ENCODE peak calls at places on chromosomes 13 and 19, in five cellular contexts. R is naive thymus-derived CD4-positive, alpha-beta T cell; Q is aorta; G is AG04450; B is mesendoderm. J is an unnamed sample. For H3K27me3, the result is how much of the 10 kb centered on the place peaks cover.

GRCh38 chr19:3966051-3967017 is 4.6 kb downstream of the DAPK3 start:
- DNase-seq in Q (no peak), G (no peak), B (no peak), R (no peak), J (no peak)

GRCh38 chr13:111344471-111345191 is 24.2 kb downstream of the TEX29 start:
- DNase-seq in Q (no peak), G (peak), R (no peak), B (peak), J (no peak)

GRCh38 chr13:36344173-36344572 is 2.0 kb downstream of the SPART start:
- DNase-seq in G (no peak), B (peak), Q (no peak), R (no peak), J (no peak)

GRCh38 chr19:46288896-46289588 is 7.8 kb upstream of the HIF3A start:
- DNase-seq in R (no peak), B (no peak), G (peak), Q (no peak), J (no peak)

GRCh38 chr13:50798923-50799322 is 44.6 kb downstream of the DLEU7 start:
- DNase-seq in G (no peak), Q (no peak), R (no peak), B (no peak), J (no peak)

GRCh38 chr13:98906746-98907502 is 70.9 kb downstream of the DOCK9 start:
- DNase-seq in B (no peak), Q (no peak), G (no peak), R (no peak), J (no peak)

GRCh38 chr19:37583340-37583739 is 11.3 kb downstream of the ZNF571 start:
- DNase-seq in R (no peak), G (no peak), B (peak), Q (no peak), J (no peak)

GRCh38 chr13:47904239-47904638 is 96.8 kb downstream of the SUCLA2 start:
- DNase-seq in R (no peak), G (no peak), B (no peak), Q (no peak), J (no peak)

GRCh38 chr13:25292301-25292700 is 5.0 kb upstream of the MTMR6 start:
- DNase-seq in B (peak), Q (no peak), G (no peak), R (no peak), J (no peak)

GRCh38 chr13:70630247-70630646 is 522.0 kb upstream of the KLHL1 start:
- DNase-seq in G (no peak), R (no peak), Q (no peak), B (peak), J (no peak)

GRCh38 chr19:39430675-39431593 is 4.8 kb downstream of the RPS16 start:
- DNase-seq in R (peak), G (peak), B (peak), Q (no peak), J (no peak)

GRCh38 chr13:113835461-113836274 is 28.2 kb downstream of the GAS6 start:
- DNase-seq in G (peak), Q (no peak), R (no peak), B (peak), J (no peak)

GRCh38 chr19:14478113-14478545 is 3.0 kb upstream of the PTGER1 start:
- DNase-seq in Q (no peak), G (no peak), B (no peak), R (no peak), J (no peak)

GRCh38 chr13:111493468-111493867 is 173.0 kb downstream of the TEX29 start:
- DNase-seq in G (no peak), R (no peak), Q (no peak), B (no peak), J (no peak)

GRCh38 chr13:32824671-32825070 is 191.6 kb upstream of the KL start:
- DNase-seq in R (no peak), B (peak), G (peak), Q (no peak), J (no peak)

GRCh38 chr19:6925801-6926751 is 38.7 kb downstream of the ADGRE1 start:
- DNase-seq in R (peak), B (no peak), Q (no peak), G (no peak), J (no peak)

GRCh38 chr19:34692541-34692940 is 15.1 kb downstream of the ZNF302 start:
- DNase-seq in B (no peak), G (no peak), R (no peak), Q (no peak), J (no peak)

GRCh38 chr19:7500811-7501450 is 12.1 kb upstream of the PEX11G start:
- DNase-seq in R (peak), B (peak), Q (no peak), G (no peak), J (no peak)

GRCh38 chr13:30551194-30551593 is 66.5 kb upstream of the USPL1 start:
- DNase-seq in G (no peak), B (peak), Q (no peak), R (no peak), J (no peak)

GRCh38 chr13:21611385-21611784 is 7.4 kb upstream of the MICU2 start:
- DNase-seq in B (no peak), R (no peak), Q (no peak), G (no peak), J (no peak)

GRCh38 chr13:45604892-45605291 is 10.6 kb downstream of the ERICH6B start:
- DNase-seq in Q (no peak), R (no peak), B (peak), G (no peak), J (no peak)

GRCh38 chr19:38724380-38724854 is 19.9 kb downstream of the CAPN12 start:
- DNase-seq in Q (no peak), R (no peak), G (no peak), B (no peak), J (no peak)

DNA sequence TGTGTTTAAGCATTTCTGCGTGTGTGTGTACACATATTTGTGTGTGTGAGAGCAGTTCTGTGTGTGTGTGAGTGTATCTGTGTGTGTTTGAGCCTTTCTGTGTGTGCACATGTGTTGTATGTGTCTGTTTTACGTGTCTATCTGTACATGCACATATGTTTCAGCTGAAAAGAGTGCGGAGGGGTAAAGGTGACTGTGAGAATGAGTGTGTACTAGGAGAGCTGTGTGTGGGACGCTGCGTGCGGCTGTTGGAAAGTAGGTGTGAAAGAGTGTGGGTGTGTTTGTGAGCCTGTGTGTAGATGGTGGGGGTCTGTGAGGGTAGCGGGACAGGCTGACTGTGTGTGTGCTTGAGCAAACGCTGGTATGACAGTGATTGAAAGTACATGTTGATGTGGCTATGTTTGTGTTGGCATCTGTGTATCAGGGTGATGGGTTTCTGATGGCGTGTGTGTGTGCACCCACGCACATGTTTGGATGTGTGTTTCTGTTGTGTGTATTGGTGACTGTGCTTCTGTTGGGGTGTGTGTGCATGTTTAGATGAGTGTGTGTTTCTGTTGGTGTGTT is 7.5 kb upstream of the TPM4 start:
- DNase-seq in B (no peak), R (no peak), Q (peak), G (no peak), J (no peak)
- H3K4me3 ChIP-seq in B (no peak), R (no peak), Q (peak), G (peak), J (peak)

GRCh38 chr19:17830567-17831418 is 9.5 kb upstream of the INSL3 start:
- DNase-seq in B (peak), R (peak), Q (peak), G (no peak), J (no peak)
- H3K27me3 ChIP-seq in B (under half), R (under half), Q (under half), G (under half), J (under half)

DNA sequence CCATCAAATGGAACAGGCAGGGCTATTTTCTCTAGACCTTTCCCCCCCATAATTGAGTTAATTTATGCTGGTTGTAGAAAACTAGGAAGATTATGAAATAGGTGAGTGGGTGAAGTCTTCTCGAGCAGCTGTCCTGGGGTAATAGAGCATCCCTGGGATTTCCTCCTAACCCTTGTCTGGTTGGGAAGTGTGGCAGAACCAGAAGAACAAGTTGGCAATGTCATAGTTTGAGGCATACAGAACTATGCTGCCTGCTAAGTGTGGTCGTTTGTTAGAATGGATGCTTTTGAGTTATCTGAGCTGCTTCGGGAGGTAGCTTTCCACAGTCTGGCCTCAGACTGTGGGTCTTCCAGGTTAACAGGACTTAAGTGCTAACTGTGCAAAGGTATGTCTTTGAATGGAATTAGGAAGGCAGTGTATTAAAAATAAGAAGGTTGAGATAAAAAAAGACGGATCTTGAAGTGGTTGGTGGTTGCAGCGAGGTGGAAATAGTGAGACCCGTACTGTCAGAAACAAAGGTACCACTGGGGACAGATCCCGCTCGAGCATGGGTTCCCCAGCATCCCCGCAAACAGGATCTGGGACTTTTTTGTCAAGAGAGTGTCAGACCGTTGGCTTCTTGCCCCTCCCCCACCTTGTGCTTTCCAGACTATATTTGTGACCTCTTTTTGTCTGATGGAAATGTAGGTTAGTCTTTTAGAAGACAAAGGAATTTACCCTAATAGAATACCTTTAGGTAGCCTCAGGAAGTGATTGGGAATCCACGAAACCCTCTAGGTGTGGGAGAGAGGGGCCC is 4.0 kb downstream of the GATAD2A start:
- DNase-seq in G (no peak), R (no peak), B (peak), Q (no peak), J (no peak)
- H3K4me3 ChIP-seq in G (no peak), R (no peak), B (no peak), Q (no peak), J (no peak)

GRCh38 chr19:47450478-47450877 is 21.2 kb downstream of the SLC8A2 start:
- DNase-seq in R (no peak), G (no peak), Q (no peak), B (no peak), J (no peak)
- H3K27me3 ChIP-seq in R (under half), G (under half), Q (under half), B (under half), J (under half)

DNA sequence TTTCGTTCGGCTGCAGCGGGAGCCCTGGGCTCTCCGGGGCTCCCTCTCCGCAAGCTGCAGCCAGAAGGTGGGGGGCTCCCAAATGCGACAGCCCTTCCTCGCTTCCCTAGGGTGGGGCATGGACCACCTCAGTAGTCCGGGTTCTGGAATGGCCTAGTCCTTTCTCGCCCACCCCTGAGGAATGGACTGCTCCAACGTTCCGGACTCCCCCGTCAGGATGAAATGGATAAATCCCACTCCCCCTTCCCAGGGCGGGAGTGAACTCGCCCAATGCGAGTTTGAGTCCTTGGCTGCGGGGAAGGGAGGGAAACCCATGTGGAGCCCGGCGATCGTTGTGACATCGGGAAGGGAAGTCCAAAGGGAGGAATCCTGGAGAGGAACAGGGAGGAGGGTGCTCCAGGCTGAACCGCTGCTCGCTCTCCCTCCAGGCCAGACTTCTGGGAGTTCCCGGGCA is 5.5 kb downstream of the HRC start:
- DNase-seq in Q (peak), R (no peak), B (peak), G (peak), J (no peak)
- H3K4me3 ChIP-seq in Q (peak), R (peak), B (peak), G (peak), J (peak)

GRCh38 chr19:5877869-5878268 is 7.5 kb upstream of the FUT5 start:
- DNase-seq in Q (no peak), G (no peak), R (no peak), B (no peak), J (no peak)

GRCh38 chr19:5873617-5874199 is 3.4 kb upstream of the FUT5 start:
- DNase-seq in G (no peak), B (no peak), Q (no peak), R (no peak), J (no peak)

GRCh38 chr19:5880604-5881078 is 10.3 kb upstream of the FUT5 start:
- DNase-seq in R (no peak), Q (peak), B (peak), G (peak), J (no peak)

GRCh38 chr19:5880196-5880595 is 9.9 kb upstream of the FUT5 start:
- DNase-seq in B (no peak), R (no peak), G (no peak), Q (no peak), J (no peak)

DNA sequence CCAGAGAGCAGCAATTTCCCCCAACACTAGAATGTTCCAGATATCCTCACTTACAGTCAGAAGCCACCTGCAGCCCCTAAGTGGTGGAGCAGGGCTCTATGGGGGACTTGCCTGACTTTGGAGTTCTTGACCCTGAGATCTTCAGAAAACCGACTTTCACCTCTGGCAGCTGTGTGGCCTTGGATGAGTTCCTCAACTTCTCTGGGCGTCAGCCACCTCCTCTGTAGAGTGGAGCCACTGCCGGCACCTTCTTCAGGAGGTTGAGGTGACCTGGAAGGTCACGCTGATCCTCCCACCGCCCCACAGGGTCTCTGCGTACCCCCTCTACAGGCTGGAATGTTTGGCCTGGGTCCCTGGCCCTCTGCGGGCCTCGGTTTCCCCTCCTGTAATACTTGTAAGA is 7.1 kb upstream of the FUT5 start:
- DNase-seq in B (no peak), Q (no peak), R (no peak), G (no peak), J (no peak)
- H3K27me3 ChIP-seq in B (under half), Q (under half), R (under half), G (under half), J (half or more)

GRCh38 chr19:29598496-29598895 is 7.6 kb upstream of the POP4 start:
- DNase-seq in R (no peak), B (no peak), Q (no peak), G (no peak), J (no peak)
- H3K4me3 ChIP-seq in R (no peak), B (no peak), Q (no peak), G (no peak), J (no peak)

GRCh38 chr19:41917676-41918075 is 10.6 kb downstream of the ERFL start:
- DNase-seq in B (no peak), G (no peak), R (no peak), Q (no peak), J (no peak)

GRCh38 chr19:41918095-41918494 is 10.2 kb downstream of the ERFL start:
- DNase-seq in R (no peak), Q (no peak), B (no peak), G (no peak), J (no peak)

GRCh38 chr19:41919948-41920712 is 8.1 kb downstream of the ERFL start:
- DNase-seq in Q (no peak), B (no peak), R (no peak), G (no peak), J (no peak)

GRCh38 chr19:41920878-41921277 is 7.4 kb downstream of the ERFL start:
- DNase-seq in B (no peak), G (no peak), Q (no peak), R (no peak), J (no peak)

DNA sequence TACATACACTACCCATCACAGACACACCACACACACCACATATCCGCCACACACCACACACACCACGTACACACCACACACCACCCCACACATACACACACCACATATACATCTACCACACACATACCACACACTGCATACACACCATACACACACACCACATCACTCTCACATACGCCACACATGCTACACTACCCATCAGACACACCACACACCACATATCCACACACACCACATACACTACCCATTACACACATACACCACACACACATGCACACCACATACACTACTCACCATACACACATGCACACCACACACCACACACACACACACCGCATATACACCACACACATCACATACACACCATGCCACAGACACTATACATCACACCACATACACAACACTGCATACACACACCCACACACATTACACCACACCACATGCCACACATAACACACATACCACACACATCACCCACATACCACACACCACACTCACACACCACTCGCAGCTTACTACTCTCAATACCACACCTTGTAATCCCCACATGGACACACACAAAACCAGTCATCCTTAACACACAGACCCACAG is 9.5 kb downstream of the ERFL start:
- DNase-seq in B (no peak), Q (no peak), G (no peak), R (no peak), J (no peak)
- H3K27me3 ChIP-seq in B (under half), Q (under half), G (half or more), R (under half), J (under half)

DNA sequence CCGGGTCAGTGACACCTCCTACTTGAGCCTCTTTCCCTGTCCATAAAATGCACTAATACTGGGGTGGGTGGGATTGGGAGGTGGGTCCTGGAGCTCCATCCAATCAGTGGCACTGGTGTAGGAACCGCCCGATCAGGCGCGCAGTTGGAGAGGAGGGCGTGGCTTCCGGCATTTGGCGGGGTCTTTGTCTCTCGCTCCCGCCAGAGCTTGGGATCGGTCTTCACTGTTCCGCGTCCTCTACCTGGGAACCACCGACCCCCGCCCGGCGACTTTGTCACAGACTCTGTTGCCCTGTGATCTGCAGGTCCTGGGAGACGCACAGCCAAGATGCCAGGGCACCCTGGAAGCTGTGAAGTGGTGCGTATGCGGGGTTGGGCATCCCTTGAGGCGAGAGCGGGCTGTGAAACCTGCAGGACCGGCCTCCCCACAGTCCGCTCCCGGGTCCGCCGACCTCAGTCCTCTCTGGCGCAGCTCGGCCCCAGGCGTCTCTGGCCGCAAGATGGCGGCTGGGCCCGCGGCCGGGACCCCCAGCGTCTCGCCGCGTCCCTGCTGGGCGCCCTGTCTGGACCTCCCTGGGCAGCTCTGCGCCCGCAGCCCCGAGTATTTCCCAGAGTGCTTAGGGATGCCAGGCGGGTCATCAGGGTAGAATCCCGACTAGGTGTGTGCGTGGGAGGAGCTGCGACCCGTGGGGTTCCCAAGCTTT is 41.6 kb upstream of the ZNF730 start:
- DNase-seq in Q (peak), R (no peak), G (peak), B (peak), J (no peak)
- H3K4me3 ChIP-seq in Q (peak), R (no peak), G (peak), B (peak), J (peak)